ENCODE peak calls at places on chromosomes 7 and 10, in ten cellular contexts. M, E, X, I, D, U, N, S, R and Y are unnamed samples.

GRCh38 chr10:118752401-118752800 is 2.4 kb downstream of the CACUL1 start:
- DNase-seq in M (no peak), E (no peak), X (peak), I (no peak), D (no peak), U (no peak), N (no peak), S (no peak), R (no peak), Y (no peak)

GRCh38 chr7:119900996-119901395 is 372.0 kb upstream of the KCND2 start:
- DNase-seq in M (no peak), E (no peak), X (no peak), I (no peak), D (no peak), U (no peak), N (no peak), S (no peak), R (peak), Y (no peak)

GRCh38 chr7:148697256-148697841 is 1.4 kb upstream of the CUL1 start:
- DNase-seq in M (peak), E (no peak), X (peak), I (no peak), D (no peak), U (no peak), N (no peak), S (no peak), R (peak), Y (peak)

GRCh38 chr10:131277969-131278368 is 33.6 kb downstream of the TCERG1L start:
- DNase-seq in M (no peak), E (no peak), X (no peak), I (no peak), D (no peak), U (no peak), N (no peak), S (no peak), R (no peak), Y (no peak)

GRCh38 chr10:61786728-61787127 is 114.8 kb upstream of the ARID5B start:
- DNase-seq in M (no peak), E (no peak), X (no peak), I (no peak), D (peak), U (no peak), N (no peak), S (peak), R (peak), Y (peak)

GRCh38 chr10:69639291-69640195 is 9.5 kb downstream of the FAM241B start:
- DNase-seq in M (peak), E (peak), X (peak), I (peak), D (peak), U (no peak), N (peak), S (peak), R (peak), Y (peak)

GRCh38 chr7:90648107-90648506 is 52.0 kb downstream of the CDK14 start:
- DNase-seq in M (no peak), E (no peak), X (no peak), I (no peak), D (no peak), U (no peak), N (no peak), S (no peak), R (no peak), Y (no peak)

GRCh38 chr10:124182088-124182541 is 88.7 kb upstream of the CHST15 start:
- DNase-seq in M (no peak), E (no peak), X (no peak), I (no peak), D (no peak), U (no peak), N (no peak), S (no peak), R (no peak), Y (no peak)

GRCh38 chr7:80858141-80858903 is 60.5 kb downstream of the SEMA3C start:
- DNase-seq in M (no peak), E (no peak), X (no peak), I (no peak), D (no peak), U (no peak), N (no peak), S (no peak), R (peak), Y (no peak)

GRCh38 chr7:75546272-75547015 is 54.3 kb downstream of the SPDYE5 start:
- DNase-seq in M (peak), E (no peak), X (no peak), I (no peak), D (no peak), U (no peak), N (no peak), S (no peak), R (no peak), Y (no peak)

GRCh38 chr10:113165643-113166042 is 215.6 kb downstream of the TCF7L2 start:
- DNase-seq in M (no peak), E (no peak), X (no peak), I (no peak), D (no peak), U (no peak), N (peak), S (no peak), R (no peak), Y (no peak)

GRCh38 chr7:37786741-37787569 is 61.4 kb upstream of the NME8 start:
- DNase-seq in M (no peak), E (no peak), X (peak), I (no peak), D (no peak), U (no peak), N (no peak), S (no peak), R (no peak), Y (no peak)

GRCh38 chr7:84509522-84509921 is 314.9 kb upstream of the SEMA3A start:
- DNase-seq in M (no peak), E (no peak), X (no peak), I (no peak), D (no peak), U (no peak), N (no peak), S (no peak), R (peak), Y (no peak)

GRCh38 chr7:52197234-52197633 is 838.2 kb upstream of the POM121L12 start:
- DNase-seq in M (no peak), E (no peak), X (no peak), I (no peak), D (no peak), U (no peak), N (no peak), S (no peak), R (no peak), Y (no peak)

GRCh38 chr7:28755255-28755654 is 202.9 kb downstream of the TRIL start:
- DNase-seq in M (no peak), E (no peak), X (no peak), I (no peak), D (peak), U (no peak), N (no peak), S (no peak), R (peak), Y (no peak)

GRCh38 chr10:87058171-87058570 is 36.5 kb downstream of the GLUD1 start:
- DNase-seq in M (no peak), E (no peak), X (no peak), I (no peak), D (no peak), U (no peak), N (no peak), S (no peak), R (no peak), Y (no peak)

GRCh38 chr10:77518910-77519274 is 118.7 kb downstream of the KCNMA1 start:
- DNase-seq in M (no peak), E (no peak), X (no peak), I (no peak), D (no peak), U (no peak), N (no peak), S (no peak), R (no peak), Y (no peak)

GRCh38 chr10:77949167-77949566 is 22.6 kb upstream of the DLG5 start:
- DNase-seq in M (peak), E (no peak), X (peak), I (no peak), D (no peak), U (no peak), N (peak), S (peak), R (peak), Y (no peak)

GRCh38 chr7:130273081-130273699 is 6.5 kb downstream of the CPA2 start:
- DNase-seq in M (no peak), E (peak), X (peak), I (peak), D (no peak), U (peak), N (peak), S (no peak), R (peak), Y (peak)

GRCh38 chr7:21767300-21767900 is 178.3 kb downstream of the CDCA7L start:
- DNase-seq in M (no peak), E (peak), X (peak), I (peak), D (peak), U (no peak), N (peak), S (peak), R (peak), Y (peak)

GRCh38 chr10:132310701-132311337 is 3.1 kb upstream of the STK32C start:
- DNase-seq in M (no peak), E (peak), X (no peak), I (no peak), D (no peak), U (no peak), N (no peak), S (no peak), R (no peak), Y (no peak)

GRCh38 chr7:47196106-47196630 is 385.7 kb downstream of the TNS3 start:
- DNase-seq in M (no peak), E (no peak), X (no peak), I (no peak), D (no peak), U (no peak), N (no peak), S (no peak), R (no peak), Y (no peak)

GRCh38 chr7:139629392-139630082 is 106.1 kb downstream of the CLEC2L start:
- DNase-seq in M (no peak), E (no peak), X (peak), I (no peak), D (no peak), U (no peak), N (no peak), S (no peak), R (no peak), Y (no peak)

GRCh38 chr10:7477538-7478334 is 66.9 kb upstream of the SFMBT2 start:
- DNase-seq in M (no peak), E (no peak), X (no peak), I (no peak), D (no peak), U (no peak), N (no peak), S (no peak), R (no peak), Y (no peak)

GRCh38 chr10:29736325-29737208 is 101.8 kb upstream of the SVIL start:
- DNase-seq in M (peak), E (peak), X (no peak), I (no peak), D (no peak), U (peak), N (peak), S (peak), R (peak), Y (peak)

GRCh38 chr7:133562617-133563016 is 309.7 kb downstream of the EXOC4 start:
- DNase-seq in M (no peak), E (no peak), X (no peak), I (no peak), D (peak), U (no peak), N (no peak), S (no peak), R (peak), Y (no peak)

GRCh38 chr7:132125096-132125495 is 451.2 kb downstream of the PLXNA4 start:
- DNase-seq in M (no peak), E (no peak), X (no peak), I (no peak), D (no peak), U (no peak), N (no peak), S (no peak), R (no peak), Y (no peak)

GRCh38 chr10:49264177-49264677 is 34.7 kb upstream of the C10orf71 start:
- DNase-seq in M (no peak), E (no peak), X (no peak), I (no peak), D (no peak), U (no peak), N (no peak), S (no peak), R (no peak), Y (no peak)

GRCh38 chr10:125060486-125060850 is 99.9 kb downstream of the CTBP2 start:
- DNase-seq in M (no peak), E (no peak), X (no peak), I (no peak), D (no peak), U (no peak), N (no peak), S (no peak), R (no peak), Y (no peak)

GRCh38 chr10:131006458-131007256 is 304.9 kb downstream of the TCERG1L start:
- DNase-seq in M (no peak), E (no peak), X (no peak), I (no peak), D (no peak), U (no peak), N (no peak), S (no peak), R (no peak), Y (no peak)

GRCh38 chr7:104805449-104806317 is 208.3 kb upstream of the KMT2E start:
- DNase-seq in M (no peak), E (no peak), X (no peak), I (no peak), D (no peak), U (no peak), N (no peak), S (no peak), R (no peak), Y (no peak)

DNA sequence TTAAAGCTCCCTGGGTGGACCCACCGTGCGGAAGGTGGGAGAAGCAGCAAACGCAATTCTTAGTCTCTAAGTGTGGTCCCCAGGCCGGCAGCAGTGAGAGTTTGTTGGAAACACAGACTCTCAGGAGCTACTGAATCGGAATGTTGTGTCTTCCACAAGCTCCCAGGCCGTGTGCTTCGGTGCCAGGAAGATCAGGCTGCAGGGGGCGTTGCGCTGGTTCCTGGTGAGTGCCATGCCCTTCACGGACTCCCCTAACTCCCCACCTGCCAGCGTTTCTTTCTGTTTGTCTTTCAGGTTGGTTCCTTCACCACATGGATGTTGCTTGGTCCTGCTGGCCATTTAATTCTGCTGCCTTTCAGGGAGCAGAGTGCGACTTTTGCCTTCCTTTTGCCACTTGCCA is 91.2 kb upstream of the PITRM1 start:
- DNase-seq in M (no peak), E (no peak), X (no peak), I (no peak), D (no peak), U (no peak), N (no peak), S (no peak), R (no peak), Y (no peak)
- TF ChIP-seq CTCF in M (no peak), E (no peak), X (no peak), I (no peak), D (no peak), U (no peak), N (no peak), S (no peak), R (no peak), Y (no peak)

GRCh38 chr7:1355568-1356340 is 103.5 kb downstream of the MICALL2 start:
- DNase-seq in M (peak), E (no peak), X (no peak), I (no peak), D (no peak), U (no peak), N (peak), S (no peak), R (no peak), Y (no peak)
- TF ChIP-seq CTCF in M (no peak), E (no peak), X (no peak), I (no peak), D (no peak), U (no peak), N (no peak), S (no peak), R (no peak), Y (no peak)

DNA sequence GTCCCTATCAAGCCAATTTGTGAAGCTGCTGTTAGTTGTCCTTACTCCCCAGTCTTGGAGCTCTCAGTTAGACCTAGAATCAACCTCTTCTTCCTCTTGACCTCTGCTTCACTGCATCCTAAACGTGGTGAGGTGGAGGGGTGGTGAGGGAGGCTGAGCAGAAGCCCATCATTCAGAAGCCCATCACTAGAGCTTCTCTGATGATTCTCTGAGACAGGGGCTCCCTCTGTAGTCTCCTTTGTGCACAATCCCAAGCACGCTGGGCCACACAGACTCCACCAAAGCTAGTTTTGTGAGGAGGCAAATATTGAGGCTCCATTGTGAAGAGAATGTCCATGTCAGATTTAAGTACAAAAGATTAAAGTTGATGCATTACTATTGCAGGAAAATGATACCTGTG is 163.8 kb upstream of the PRSS1 start:
- DNase-seq in M (no peak), E (no peak), X (no peak), I (peak), D (no peak), U (no peak), N (no peak), S (no peak), R (no peak), Y (peak)
- TF ChIP-seq CTCF in M (no peak), E (no peak), X (no peak), I (peak), D (peak), U (no peak), N (no peak), S (peak), R (peak), Y (no peak)

GRCh38 chr10:117445992-117446391 is 70.8 kb upstream of the PDZD8 start:
- DNase-seq in M (no peak), E (no peak), X (no peak), I (no peak), D (no peak), U (no peak), N (no peak), S (no peak), R (no peak), Y (no peak)

GRCh38 chr10:117454502-117454901 is 79.3 kb upstream of the PDZD8 start:
- DNase-seq in M (no peak), E (no peak), X (peak), I (no peak), D (no peak), U (no peak), N (no peak), S (no peak), R (no peak), Y (no peak)

GRCh38 chr10:117450940-117451339 is 75.7 kb upstream of the PDZD8 start:
- DNase-seq in M (no peak), E (no peak), X (no peak), I (no peak), D (no peak), U (no peak), N (no peak), S (no peak), R (no peak), Y (no peak)

GRCh38 chr10:117448840-117449239 is 73.6 kb upstream of the PDZD8 start:
- DNase-seq in M (no peak), E (no peak), X (no peak), I (no peak), D (no peak), U (no peak), N (no peak), S (no peak), R (no peak), Y (no peak)

DNA sequence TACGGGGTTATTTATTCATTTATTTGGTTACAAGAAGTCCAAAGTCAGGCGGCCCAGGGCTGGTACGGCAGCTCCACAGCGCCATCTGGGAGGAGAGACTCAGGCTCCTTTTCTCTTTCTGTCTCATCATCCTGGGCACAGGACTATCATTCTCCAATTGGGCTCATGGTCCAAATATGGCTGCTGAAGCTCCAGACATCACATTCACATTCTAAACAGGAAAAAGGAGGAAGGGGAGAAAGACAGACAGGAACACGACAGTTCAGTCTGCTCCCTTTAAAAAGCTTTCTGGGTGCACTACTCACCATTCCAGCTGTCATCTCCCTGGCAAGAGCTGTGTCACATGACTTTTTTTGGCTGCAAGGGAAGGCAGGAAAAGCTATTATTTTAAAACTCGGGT is 74.4 kb upstream of the PDZD8 start:
- DNase-seq in M (no peak), E (no peak), X (no peak), I (no peak), D (no peak), U (no peak), N (peak), S (no peak), R (no peak), Y (no peak)
- TF ChIP-seq CTCF in M (no peak), E (no peak), X (peak), I (no peak), D (peak), U (no peak), N (no peak), S (peak), R (no peak), Y (no peak)

GRCh38 chr7:106386958-106387357 is 102.2 kb upstream of the NAMPT start:
- DNase-seq in M (no peak), E (no peak), X (no peak), I (no peak), D (no peak), U (no peak), N (no peak), S (no peak), R (no peak), Y (peak)
- TF ChIP-seq CTCF in M (no peak), E (no peak), X (no peak), I (no peak), D (no peak), U (no peak), N (no peak), S (no peak), R (no peak), Y (no peak)